ENCODE peak calls at places on chromosomes 13 and 19, in seven cellular contexts. One of them, this sample, is unnamed. For H3K4me1, the result is how much of the 10 kb centered on the place peaks cover.

GRCh38 chr13:53216767-53217166 is 188.2 kb downstream of the OLFM4 start:
- DNase-seq in right atrium auricular region: no peak
- DNase-seq in body of pancreas: no peak
- DNase-seq in right lobe of liver: no peak
- DNase-seq in aorta: no peak
- DNase-seq in heart right ventricle: no peak
- DNase-seq in stomach: no peak
- DNase-seq in this sample: no peak

GRCh38 chr13:25200783-25201182 is 28.7 kb upstream of the AMER2 start:
- DNase-seq in heart right ventricle: no peak
- DNase-seq in body of pancreas: no peak
- DNase-seq in right atrium auricular region: no peak
- DNase-seq in aorta: no peak
- DNase-seq in stomach: no peak
- DNase-seq in right lobe of liver: no peak
- DNase-seq in this sample: no peak

GRCh38 chr13:34340534-34340933 is 522.6 kb downstream of the RFC3 start:
- DNase-seq in aorta: no peak
- DNase-seq in body of pancreas: no peak
- DNase-seq in heart right ventricle: no peak
- DNase-seq in right lobe of liver: no peak
- DNase-seq in stomach: peak
- DNase-seq in right atrium auricular region: no peak
- DNase-seq in this sample: no peak

GRCh38 chr19:30393729-30394480 is 21.7 kb downstream of the ZNF536 start:
- DNase-seq in stomach: no peak
- DNase-seq in aorta: no peak
- DNase-seq in right atrium auricular region: no peak
- DNase-seq in body of pancreas: no peak
- DNase-seq in heart right ventricle: no peak
- DNase-seq in right lobe of liver: no peak
- DNase-seq in this sample: no peak

GRCh38 chr19:43847884-43848283 is 20.8 kb downstream of the ZNF283 start:
- DNase-seq in body of pancreas: no peak
- DNase-seq in aorta: no peak
- DNase-seq in right lobe of liver: no peak
- DNase-seq in stomach: no peak
- DNase-seq in right atrium auricular region: no peak
- DNase-seq in heart right ventricle: no peak
- DNase-seq in this sample: no peak

GRCh38 chr19:40466219-40467006 is at the start of gene SPTBN4:
- DNase-seq in stomach: no peak
- DNase-seq in body of pancreas: no peak
- DNase-seq in aorta: peak
- DNase-seq in heart right ventricle: peak
- DNase-seq in right lobe of liver: no peak
- DNase-seq in right atrium auricular region: no peak
- DNase-seq in this sample: peak

GRCh38 chr13:24313449-24313848 is 4.1 kb downstream of the C1QTNF9 start:
- DNase-seq in right lobe of liver: no peak
- DNase-seq in heart right ventricle: no peak
- DNase-seq in body of pancreas: no peak
- DNase-seq in right atrium auricular region: no peak
- DNase-seq in stomach: no peak
- DNase-seq in aorta: no peak
- DNase-seq in this sample: no peak

GRCh38 chr19:53878786-53879144 is 3.2 kb upstream of the PRKCG start:
- DNase-seq in right lobe of liver: no peak
- DNase-seq in stomach: no peak
- DNase-seq in aorta: no peak
- DNase-seq in right atrium auricular region: no peak
- DNase-seq in body of pancreas: no peak
- DNase-seq in heart right ventricle: no peak
- DNase-seq in this sample: no peak

GRCh38 chr13:40706439-40706838 is 40.0 kb upstream of the FOXO1 start:
- DNase-seq in stomach: no peak
- DNase-seq in aorta: no peak
- DNase-seq in right atrium auricular region: no peak
- DNase-seq in right lobe of liver: no peak
- DNase-seq in body of pancreas: no peak
- DNase-seq in heart right ventricle: no peak
- DNase-seq in this sample: no peak

GRCh38 chr13:45086484-45086883 is 33.8 kb upstream of the GTF2F2 start:
- DNase-seq in right atrium auricular region: no peak
- DNase-seq in heart right ventricle: no peak
- DNase-seq in right lobe of liver: no peak
- DNase-seq in body of pancreas: no peak
- DNase-seq in stomach: no peak
- DNase-seq in aorta: no peak
- DNase-seq in this sample: no peak

GRCh38 chr13:52852444-52852843 is 4.0 kb upstream of the PCDH8 start:
- DNase-seq in body of pancreas: no peak
- DNase-seq in heart right ventricle: no peak
- DNase-seq in aorta: no peak
- DNase-seq in right lobe of liver: no peak
- DNase-seq in stomach: no peak
- DNase-seq in right atrium auricular region: no peak
- DNase-seq in this sample: no peak

GRCh38 chr19:3547301-3547731 is 8.3 kb downstream of the TEKTIP1 start:
- DNase-seq in right lobe of liver: no peak
- DNase-seq in right atrium auricular region: no peak
- DNase-seq in aorta: no peak
- DNase-seq in body of pancreas: no peak
- DNase-seq in stomach: no peak
- DNase-seq in heart right ventricle: no peak
- DNase-seq in this sample: no peak

GRCh38 chr19:57830071-57830602 is at the start of gene ZNF587B:
- DNase-seq in heart right ventricle: peak
- DNase-seq in right lobe of liver: peak
- DNase-seq in right atrium auricular region: peak
- DNase-seq in stomach: peak
- DNase-seq in aorta: peak
- DNase-seq in body of pancreas: peak
- DNase-seq in this sample: peak

GRCh38 chr19:41194157-41194552 is 1.1 kb downstream of the CYP2S1 start:
- DNase-seq in heart right ventricle: no peak
- DNase-seq in right atrium auricular region: no peak
- DNase-seq in aorta: no peak
- DNase-seq in right lobe of liver: no peak
- DNase-seq in body of pancreas: no peak
- DNase-seq in stomach: no peak
- DNase-seq in this sample: no peak

GRCh38 chr13:52085416-52085815 is 43.5 kb downstream of the NEK5 start:
- DNase-seq in body of pancreas: no peak
- DNase-seq in heart right ventricle: no peak
- DNase-seq in stomach: no peak
- DNase-seq in right atrium auricular region: no peak
- DNase-seq in aorta: no peak
- DNase-seq in right lobe of liver: no peak
- DNase-seq in this sample: no peak

GRCh38 chr13:53137777-53138176 is 109.2 kb downstream of the OLFM4 start:
- DNase-seq in aorta: no peak
- DNase-seq in right lobe of liver: no peak
- DNase-seq in body of pancreas: no peak
- DNase-seq in heart right ventricle: no peak
- DNase-seq in stomach: no peak
- DNase-seq in right atrium auricular region: no peak
- DNase-seq in this sample: no peak

GRCh38 chr13:43316997-43317396 is 293.6 kb downstream of the DNAJC15 start:
- DNase-seq in right lobe of liver: no peak
- DNase-seq in right atrium auricular region: peak
- DNase-seq in heart right ventricle: peak
- DNase-seq in aorta: no peak
- DNase-seq in stomach: no peak
- DNase-seq in body of pancreas: no peak
- DNase-seq in this sample: no peak

GRCh38 chr13:90281709-90282108 is 1065.8 kb upstream of the MIR17HG start:
- DNase-seq in right lobe of liver: no peak
- DNase-seq in right atrium auricular region: no peak
- DNase-seq in aorta: no peak
- DNase-seq in body of pancreas: no peak
- DNase-seq in stomach: no peak
- DNase-seq in heart right ventricle: no peak
- DNase-seq in this sample: no peak

GRCh38 chr19:28257396-28257795 is 955.6 kb downstream of the UQCRFS1 start:
- DNase-seq in heart right ventricle: no peak
- DNase-seq in aorta: no peak
- DNase-seq in right atrium auricular region: no peak
- DNase-seq in right lobe of liver: no peak
- DNase-seq in stomach: no peak
- DNase-seq in body of pancreas: no peak
- DNase-seq in this sample: no peak

GRCh38 chr13:101627556-101627943 is 175.1 kb downstream of the ITGBL1 start:
- DNase-seq in heart right ventricle: no peak
- DNase-seq in right atrium auricular region: no peak
- DNase-seq in right lobe of liver: no peak
- DNase-seq in aorta: no peak
- DNase-seq in stomach: no peak
- DNase-seq in body of pancreas: no peak
- DNase-seq in this sample: no peak

GRCh38 chr13:110230661-110231347 is 76.2 kb downstream of the COL4A1 start:
- DNase-seq in right atrium auricular region: no peak
- DNase-seq in stomach: no peak
- DNase-seq in aorta: no peak
- DNase-seq in right lobe of liver: no peak
- DNase-seq in body of pancreas: no peak
- DNase-seq in heart right ventricle: no peak
- DNase-seq in this sample: no peak
- H3K4me1 ChIP-seq in right atrium auricular region: half or more
- H3K4me1 ChIP-seq in stomach: under half
- H3K4me1 ChIP-seq in aorta: under half
- H3K4me1 ChIP-seq in right lobe of liver: under half
- H3K4me1 ChIP-seq in body of pancreas: under half
- H3K4me1 ChIP-seq in heart right ventricle: half or more
- H3K4me1 ChIP-seq in this sample: under half

GRCh38 chr19:13087295-13087694 is 15.4 kb downstream of the LYL1 start:
- DNase-seq in right lobe of liver: no peak
- DNase-seq in stomach: no peak
- DNase-seq in body of pancreas: no peak
- DNase-seq in aorta: no peak
- DNase-seq in heart right ventricle: no peak
- DNase-seq in right atrium auricular region: no peak
- DNase-seq in this sample: no peak
- H3K4me1 ChIP-seq in right lobe of liver: under half
- H3K4me1 ChIP-seq in stomach: under half
- H3K4me1 ChIP-seq in body of pancreas: under half
- H3K4me1 ChIP-seq in aorta: under half
- H3K4me1 ChIP-seq in heart right ventricle: half or more
- H3K4me1 ChIP-seq in right atrium auricular region: half or more
- H3K4me1 ChIP-seq in this sample: under half

DNA sequence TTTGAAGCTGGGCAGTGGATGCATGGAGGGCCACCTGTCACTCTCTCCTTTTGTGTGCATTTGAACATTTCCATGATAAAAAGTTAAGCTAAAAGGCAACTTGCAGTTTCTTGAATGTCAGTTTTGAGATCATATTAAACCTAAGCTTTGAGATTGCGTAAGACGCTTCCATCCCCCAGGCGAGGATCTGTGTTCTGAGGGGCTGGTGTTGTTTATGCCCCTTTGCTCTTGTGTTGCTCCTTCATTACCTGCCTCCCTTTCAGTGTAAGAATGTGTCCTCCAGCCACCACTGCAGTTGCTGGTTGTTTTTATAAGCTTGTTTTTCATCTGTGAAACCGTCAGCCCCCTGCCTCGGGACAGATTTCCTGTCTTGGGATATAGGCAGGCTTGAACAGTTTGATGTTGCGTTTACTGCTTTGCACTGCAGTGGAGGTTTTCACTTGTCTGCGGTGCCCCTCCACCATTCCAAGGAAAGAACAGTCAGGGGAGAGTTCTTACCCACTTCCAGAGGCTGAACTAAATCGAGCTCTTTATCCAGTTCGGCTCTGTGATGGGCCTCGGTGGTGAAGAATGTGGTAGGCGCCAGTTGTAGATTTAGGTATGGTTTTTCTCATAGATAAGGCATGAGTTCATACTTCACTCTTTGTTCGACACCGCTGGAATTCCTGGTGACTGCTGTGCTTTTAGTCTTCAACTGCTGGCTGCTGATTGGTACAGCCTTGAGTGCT is 96.8 kb downstream of the ARHGEF7 start:
- DNase-seq in heart right ventricle: no peak
- DNase-seq in right lobe of liver: no peak
- DNase-seq in stomach: no peak
- DNase-seq in aorta: no peak
- DNase-seq in right atrium auricular region: no peak
- DNase-seq in body of pancreas: no peak
- DNase-seq in this sample: no peak
- H3K4me1 ChIP-seq in heart right ventricle: half or more
- H3K4me1 ChIP-seq in right lobe of liver: under half
- H3K4me1 ChIP-seq in stomach: under half
- H3K4me1 ChIP-seq in aorta: under half
- H3K4me1 ChIP-seq in right atrium auricular region: half or more
- H3K4me1 ChIP-seq in body of pancreas: under half
- H3K4me1 ChIP-seq in this sample: under half

GRCh38 chr19:38647966-38648788 is 728 bp downstream of the ACTN4 start:
- DNase-seq in right lobe of liver: no peak
- DNase-seq in heart right ventricle: no peak
- DNase-seq in aorta: no peak
- DNase-seq in right atrium auricular region: no peak
- DNase-seq in body of pancreas: no peak
- DNase-seq in stomach: no peak
- DNase-seq in this sample: peak

GRCh38 chr19:38649305-38650179 is 2.1 kb downstream of the ACTN4 start:
- DNase-seq in heart right ventricle: no peak
- DNase-seq in stomach: peak
- DNase-seq in right lobe of liver: peak
- DNase-seq in right atrium auricular region: no peak
- DNase-seq in body of pancreas: peak
- DNase-seq in aorta: no peak
- DNase-seq in this sample: peak

GRCh38 chr19:38650180-38650775 is 2.8 kb downstream of the ACTN4 start:
- DNase-seq in right lobe of liver: no peak
- DNase-seq in body of pancreas: no peak
- DNase-seq in heart right ventricle: no peak
- DNase-seq in right atrium auricular region: no peak
- DNase-seq in aorta: no peak
- DNase-seq in stomach: peak
- DNase-seq in this sample: peak

GRCh38 chr19:38647368-38647965 is at the start of gene ACTN4:
- DNase-seq in body of pancreas: peak
- DNase-seq in right atrium auricular region: peak
- DNase-seq in heart right ventricle: peak
- DNase-seq in aorta: peak
- DNase-seq in right lobe of liver: peak
- DNase-seq in stomach: peak
- DNase-seq in this sample: peak

DNA sequence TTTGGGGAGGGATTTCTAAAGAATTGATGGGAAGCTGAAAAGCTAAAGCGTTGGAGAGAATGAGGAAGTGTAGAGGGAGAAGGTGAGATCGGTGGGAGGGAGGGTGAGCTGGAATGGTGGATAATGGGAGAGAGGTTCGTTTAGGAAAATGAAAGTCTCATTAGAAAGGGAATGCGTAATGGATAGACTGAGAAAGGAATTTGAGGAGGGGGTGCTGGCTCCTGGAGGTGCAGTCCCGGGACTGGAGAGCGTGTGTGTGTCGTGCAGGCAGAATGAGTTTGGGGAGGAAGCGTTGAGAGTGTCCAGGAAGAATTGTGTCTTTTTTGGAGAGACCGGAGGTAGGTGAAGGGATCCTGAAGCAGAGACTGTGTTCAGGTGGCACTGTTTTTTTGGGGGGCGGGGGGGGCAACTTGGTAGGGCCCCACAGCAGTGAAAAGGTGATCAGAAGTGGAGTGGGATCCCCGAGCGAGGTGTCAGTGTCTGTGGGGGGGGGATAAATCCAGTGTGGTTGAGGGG is 1.4 kb downstream of the ACTN4 start:
- DNase-seq in right lobe of liver: no peak
- DNase-seq in heart right ventricle: no peak
- DNase-seq in stomach: no peak
- DNase-seq in right atrium auricular region: no peak
- DNase-seq in body of pancreas: no peak
- DNase-seq in aorta: no peak
- DNase-seq in this sample: no peak
- H3K4me1 ChIP-seq in right lobe of liver: under half
- H3K4me1 ChIP-seq in heart right ventricle: under half
- H3K4me1 ChIP-seq in stomach: under half
- H3K4me1 ChIP-seq in right atrium auricular region: half or more
- H3K4me1 ChIP-seq in body of pancreas: half or more
- H3K4me1 ChIP-seq in aorta: under half
- H3K4me1 ChIP-seq in this sample: under half